ENCODE peak calls at places on chromosomes 7 and 10, in five cellular contexts. D is MCF 10A; X is CD8-positive, alpha-beta T cell; L is amniotic stem cell; J is NCI-H345. I is an unnamed sample.

GRCh38 chr7:21851445-21852043 is 94.2 kb downstream of the CDCA7L start:
- DNase-seq in D (no peak), X (no peak), L (no peak), J (no peak), I (no peak)

GRCh38 chr7:99099499-99100077 is 44.3 kb downstream of the SMURF1 start:
- DNase-seq in D (no peak), X (no peak), L (no peak), J (no peak), I (no peak)

GRCh38 chr7:137715546-137715945 is 131.2 kb downstream of the DGKI start:
- DNase-seq in D (no peak), X (no peak), L (no peak), J (no peak), I (no peak)

GRCh38 chr7:12257582-12257981 is 46.5 kb downstream of the TMEM106B start:
- DNase-seq in D (peak; percentile 22), X (no peak), L (no peak), J (no peak), I (peak; percentile 43)

GRCh38 chr10:103707956-103708626 is 147.3 kb downstream of the SH3PXD2A start:
- DNase-seq in D (no peak), X (no peak), L (no peak), J (no peak), I (no peak)

GRCh38 chr10:77823811-77824542 is 102.6 kb downstream of the DLG5 start:
- DNase-seq in D (no peak), X (no peak), L (no peak), J (no peak), I (no peak)

GRCh38 chr10:71270821-71271220 is 48.2 kb upstream of the SLC29A3 start:
- DNase-seq in D (no peak), X (no peak), L (no peak), J (no peak), I (no peak)

GRCh38 chr7:19587291-19587690 is 121.5 kb downstream of the POLR1F start:
- DNase-seq in D (peak; percentile 28), X (no peak), L (no peak), J (no peak), I (no peak)

GRCh38 chr10:70106958-70107791 is 25.4 kb downstream of the AIFM2 start:
- DNase-seq in D (no peak), X (no peak), L (no peak), J (no peak), I (no peak)

GRCh38 chr7:16795624-16796023 is 9.2 kb downstream of the AGR2 start:
- DNase-seq in D (no peak), X (no peak), L (no peak), J (peak; percentile 74), I (no peak)

GRCh38 chr10:48724127-48724526 is 39.5 kb downstream of the WDFY4 start:
- DNase-seq in D (no peak), X (no peak), L (no peak), J (no peak), I (no peak)

GRCh38 chr7:126426652-126427051 is 826.1 kb downstream of the GRM8 start:
- DNase-seq in D (no peak), X (no peak), L (no peak), J (no peak), I (no peak)

GRCh38 chr7:114422478-114423217 is 8.0 kb downstream of the FOXP2 start:
- DNase-seq in D (peak; percentile 11), X (no peak), L (no peak), J (no peak), I (no peak)

GRCh38 chr10:132399117-132400035 is 2.4 kb downstream of the PWWP2B start:
- DNase-seq in D (no peak), X (no peak), L (no peak), J (no peak), I (no peak)

GRCh38 chr7:140698477-140698876 is 2.0 kb downstream of the NDUFB2 start:
- DNase-seq in D (no peak), X (no peak), L (no peak), J (peak; percentile 6), I (no peak)

GRCh38 chr10:33365871-33366411 is 31.5 kb upstream of the NRP1 start:
- DNase-seq in D (peak; percentile 61), X (no peak), L (peak; percentile 43), J (no peak), I (no peak)

GRCh38 chr7:151187409-151188251 is 580 bp upstream of the ASB10 start:
- DNase-seq in D (no peak), X (no peak), L (no peak), J (no peak), I (no peak)

GRCh38 chr7:43694399-43694748 is 34.9 kb downstream of the COA1 start:
- DNase-seq in D (peak; percentile 63), X (no peak), L (peak; percentile 11), J (no peak), I (no peak)

GRCh38 chr10:11608159-11608966 is 3.1 kb downstream of the USP6NL start:
- DNase-seq in D (no peak), X (no peak), L (no peak), J (no peak), I (no peak)

GRCh38 chr10:101050206-101051069 is 11.4 kb upstream of the KAZALD1 start:
- DNase-seq in D (peak; percentile 64), X (peak; percentile 67), L (peak; percentile 50), J (peak; percentile 66), I (peak; percentile 72)

GRCh38 chr7:86939197-86939814 is 120.1 kb downstream of the ELAPOR2 start:
- DNase-seq in D (peak; percentile 81), X (no peak), L (peak; percentile 3), J (peak; percentile 69), I (no peak)

GRCh38 chr7:66306243-66306642 is 101.1 kb downstream of the TPST1 start:
- DNase-seq in D (no peak), X (no peak), L (no peak), J (no peak), I (no peak)

GRCh38 chr10:75679546-75679945 is 248.1 kb downstream of the LRMDA start:
- DNase-seq in D (no peak), X (no peak), L (no peak), J (no peak), I (no peak)

GRCh38 chr10:73798087-73798486 is 12.7 kb downstream of the ZSWIM8 start:
- DNase-seq in D (no peak), X (no peak), L (no peak), J (no peak), I (no peak)

GRCh38 chr10:78852856-78853255 is 215.9 kb upstream of the ZMIZ1 start:
- DNase-seq in D (peak; percentile 27), X (no peak), L (no peak), J (no peak), I (no peak)

GRCh38 chr10:127447197-127447596 is 101.9 kb upstream of the NPS start:
- DNase-seq in D (no peak), X (no peak), L (no peak), J (no peak), I (no peak)

GRCh38 chr7:513521-514166 is 6.0 kb downstream of the PDGFA start:
- DNase-seq in D (no peak), X (no peak), L (no peak), J (no peak), I (no peak)

GRCh38 chr7:117479480-117480224 is at the start of gene CFTR:
- DNase-seq in D (no peak), X (no peak), L (no peak), J (no peak), I (no peak)

GRCh38 chr10:123269017-123269552 is 114.9 kb downstream of the BUB3 start:
- DNase-seq in D (no peak), X (no peak), L (no peak), J (no peak), I (no peak)

GRCh38 chr10:53356616-53357349 is 584.2 kb upstream of the MBL2 start:
- DNase-seq in D (peak; percentile 66), X (no peak), L (no peak), J (no peak), I (no peak)

GRCh38 chr7:127629268-127629854 is 11.4 kb upstream of the PAX4 start:
- DNase-seq in D (peak; percentile 35), X (no peak), L (no peak), J (peak; percentile 16), I (no peak)

GRCh38 chr7:6251653-6252052 is 20.8 kb downstream of the CYTH3 start:
- DNase-seq in D (no peak), X (no peak), L (no peak), J (no peak), I (no peak)

GRCh38 chr7:27148031-27148775 is 629 bp upstream of the HOXA6 start:
- DNase-seq in D (peak; percentile 32), X (no peak), L (no peak), J (no peak), I (no peak)

GRCh38 chr7:81886211-81886764 is 116.4 kb upstream of the HGF start:
- DNase-seq in D (no peak), X (no peak), L (no peak), J (no peak), I (no peak)

GRCh38 chr10:60967854-60968484 is 24.0 kb upstream of the RHOBTB1 start:
- DNase-seq in D (no peak), X (no peak), L (no peak), J (no peak), I (no peak)

GRCh38 chr10:1289591-1289990 is 233.4 kb downstream of the WDR37 start:
- DNase-seq in D (peak; percentile 76), X (no peak), L (no peak), J (no peak), I (no peak)

GRCh38 chr10:21926949-21927348 is 76.6 kb downstream of the DNAJC1 start:
- DNase-seq in D (peak; percentile 92), X (no peak), L (peak; percentile 58), J (no peak), I (no peak)

GRCh38 chr7:121286742-121287699 is 41.8 kb upstream of the WNT16 start:
- DNase-seq in D (no peak), X (no peak), L (no peak), J (no peak), I (no peak)

I was measured in activated T-helper 2 cell treated with anti-CD3 and anti-CD28 coated beads, Interferon-gamma antibody, Interleukin-2, Interleukin-4, amounts not matched to agents 10 μg/mL and 5 μg/mL and 100 μg/mL, durations not matched to agents 14 hours and 24 hours and 36 hours.